ENCODE peak calls at places on chromosomes 6 and 20, in seven cellular contexts. T is left ventricle myocardium inferior; L is brain microvascular endothelial cell; C is SK-N-MC; Y is SK-N-SH; Q is Peyer's patch; K is CD8-positive, alpha-beta memory T cell. H is an unnamed sample.

GRCh38 chr20:63864545-63864977 is 509 bp upstream of the TPD52L2 start:
- DNase-seq in L (no peak), K (no peak), Q (no peak), C (no peak), Y (no peak), T (no peak), H (no peak)

GRCh38 chr6:48036316-48036715 is 74.7 kb downstream of the PTCHD4 start:
- DNase-seq in Q (no peak), L (peak; percentile 2), C (no peak), Y (no peak), T (no peak), K (no peak), H (no peak)

GRCh38 chr20:36482044-36482473 is 59.3 kb upstream of the MYL9 start:
- DNase-seq in L (no peak), K (no peak), Y (no peak), C (no peak), T (peak; percentile 68), Q (no peak), H (no peak)

GRCh38 chr6:39792501-39793450 is 600 bp downstream of the DAAM2 start:
- DNase-seq in L (no peak), Y (peak; percentile 48), C (no peak), K (no peak), T (no peak), Q (no peak), H (no peak)

GRCh38 chr20:41055679-41056078 is 27.1 kb downstream of the TOP1 start:
- DNase-seq in L (no peak), C (no peak), K (no peak), T (no peak), Y (no peak), Q (no peak), H (no peak)

GRCh38 chr20:61927826-61928541 is 137.7 kb downstream of the TAF4 start:
- DNase-seq in C (no peak), L (no peak), Q (no peak), Y (no peak), T (no peak), K (no peak), H (no peak)

GRCh38 chr6:144008501-144009245 is 614 bp upstream of the PLAGL1 start:
- DNase-seq in Y (no peak), K (no peak), C (no peak), Q (no peak), L (no peak), T (no peak), H (peak; percentile 3)

GRCh38 chr20:40046703-40047102 is 642.3 kb downstream of the MAFB start:
- DNase-seq in Y (no peak), L (no peak), K (no peak), T (no peak), C (no peak), Q (no peak), H (no peak)

GRCh38 chr6:66396145-66396544 is 689.1 kb upstream of the EYS start:
- DNase-seq in Q (no peak), Y (no peak), T (no peak), L (no peak), C (no peak), K (no peak), H (no peak)

GRCh38 chr20:62045529-62046277 is 20.0 kb downstream of the TAF4 start:
- DNase-seq in L (no peak), Y (no peak), C (no peak), T (peak; percentile 2), Q (no peak), K (no peak), H (no peak)

GRCh38 chr6:160060221-160060620 is 61.4 kb upstream of the SLC22A1 start:
- DNase-seq in T (no peak), Y (no peak), K (no peak), Q (no peak), L (no peak), C (no peak), H (no peak)

GRCh38 chr6:160057080-160057479 is 64.5 kb upstream of the SLC22A1 start:
- DNase-seq in Q (no peak), T (no peak), C (no peak), L (no peak), Y (no peak), K (no peak), H (no peak)

GRCh38 chr6:160063771-160064413 is 57.7 kb upstream of the SLC22A1 start:
- DNase-seq in K (no peak), Q (no peak), C (no peak), T (no peak), L (no peak), Y (no peak), H (no peak)

GRCh38 chr6:160058603-160059215 is 62.9 kb upstream of the SLC22A1 start:
- DNase-seq in T (no peak), C (no peak), Q (no peak), K (no peak), Y (no peak), L (no peak), H (no peak)

DNA sequence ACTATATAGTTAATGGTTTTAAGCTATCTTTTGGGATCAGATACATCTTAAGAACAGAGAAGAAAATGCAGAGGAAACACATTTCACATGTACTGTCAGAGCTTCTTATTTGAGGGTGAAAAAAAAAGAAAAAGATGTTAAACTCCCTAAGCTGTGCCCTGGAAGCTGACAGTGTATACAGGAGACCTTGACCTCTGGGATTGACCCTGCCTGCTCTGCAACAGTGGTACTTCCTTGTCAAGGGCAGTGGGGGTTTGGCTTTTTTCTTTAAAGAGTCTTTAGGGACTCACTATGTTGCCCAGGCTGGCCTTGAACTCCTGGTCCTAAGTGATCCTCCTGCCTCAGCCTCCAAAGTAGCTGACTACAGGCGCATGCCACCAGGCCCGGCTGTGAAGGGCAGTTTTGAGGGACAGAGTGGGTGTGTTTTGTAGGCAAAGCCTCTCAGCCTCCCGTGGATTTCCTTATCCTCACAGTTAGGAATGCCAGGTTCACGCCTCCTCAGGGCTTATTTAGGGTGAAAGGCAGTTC is 60.6 kb upstream of the SLC22A1 start:
- DNase-seq in Q (no peak), C (no peak), L (no peak), K (no peak), Y (no peak), T (no peak), H (no peak)
- H3K36me3 ChIP-seq in Q (peaks cover 97% of the 10 kb centered on the region), C (peaks cover 68% of the 10 kb centered on the region), L (peaks cover 70% of the 10 kb centered on the region), K (peaks cover 74% of the 10 kb centered on the region), Y (peaks cover 84% of the 10 kb centered on the region), T (peaks cover 97% of the 10 kb centered on the region), H (peaks cover 90% of the 10 kb centered on the region)

GRCh38 chr20:44904377-44904776 is 5.5 kb upstream of the PABPC1L start:
- DNase-seq in Y (no peak), Q (no peak), C (no peak), T (no peak), K (no peak), L (no peak), H (no peak)

GRCh38 chr20:44900231-44900854 is 9.5 kb upstream of the PABPC1L start:
- DNase-seq in C (no peak), Y (no peak), T (no peak), Q (no peak), L (no peak), K (no peak), H (peak; percentile 36)

GRCh38 chr20:44897133-44897532 is 11.6 kb downstream of the YWHAB start:
- DNase-seq in Q (no peak), Y (no peak), K (no peak), C (no peak), T (no peak), L (no peak), H (no peak)

GRCh38 chr20:44896583-44896982 is 11.1 kb downstream of the YWHAB start:
- DNase-seq in L (no peak), K (no peak), C (no peak), Y (no peak), T (no peak), Q (no peak), H (no peak)

GRCh38 chr20:44901972-44902371 is 7.9 kb upstream of the PABPC1L start:
- DNase-seq in K (no peak), T (no peak), Q (no peak), Y (no peak), C (no peak), L (peak; percentile 46), H (no peak)
- H3K36me3 ChIP-seq in K (peaks cover 57% of the 10 kb centered on the region), T (peaks cover 58% of the 10 kb centered on the region), Q (peaks cover 57% of the 10 kb centered on the region), Y (peaks cover 68% of the 10 kb centered on the region), C (peaks cover 65% of the 10 kb centered on the region), L (peaks cover 43% of the 10 kb centered on the region), H (peaks cover 80% of the 10 kb centered on the region)

GRCh38 chr20:58670097-58670496 is 19.0 kb downstream of the STX16 start:
- DNase-seq in T (no peak), C (no peak), Y (no peak), Q (no peak), L (no peak), K (no peak), H (no peak)
- H3K36me3 ChIP-seq in T (peaks cover 71% of the 10 kb centered on the region), C (peaks cover 63% of the 10 kb centered on the region), Y (peaks cover 75% of the 10 kb centered on the region), Q (peaks cover 69% of the 10 kb centered on the region), L (peaks cover 38% of the 10 kb centered on the region), K (peaks cover 46% of the 10 kb centered on the region), H (peaks cover 67% of the 10 kb centered on the region)

GRCh38 chr20:58362970-58363369 is 26.1 kb upstream of the VAPB start:
- DNase-seq in C (no peak), L (no peak), Q (no peak), T (no peak), Y (no peak), K (no peak), H (no peak)

GRCh38 chr20:58366016-58366415 is 23.0 kb upstream of the VAPB start:
- DNase-seq in Q (no peak), L (no peak), T (no peak), C (no peak), Y (no peak), K (no peak), H (no peak)

GRCh38 chr20:58362117-58362516 is 26.9 kb upstream of the VAPB start:
- DNase-seq in K (no peak), Y (no peak), Q (no peak), C (no peak), T (no peak), L (no peak), H (no peak)

GRCh38 chr20:58359441-58359840 is 29.6 kb upstream of the VAPB start:
- DNase-seq in L (no peak), K (no peak), T (no peak), Q (no peak), Y (no peak), C (no peak), H (no peak)

DNA sequence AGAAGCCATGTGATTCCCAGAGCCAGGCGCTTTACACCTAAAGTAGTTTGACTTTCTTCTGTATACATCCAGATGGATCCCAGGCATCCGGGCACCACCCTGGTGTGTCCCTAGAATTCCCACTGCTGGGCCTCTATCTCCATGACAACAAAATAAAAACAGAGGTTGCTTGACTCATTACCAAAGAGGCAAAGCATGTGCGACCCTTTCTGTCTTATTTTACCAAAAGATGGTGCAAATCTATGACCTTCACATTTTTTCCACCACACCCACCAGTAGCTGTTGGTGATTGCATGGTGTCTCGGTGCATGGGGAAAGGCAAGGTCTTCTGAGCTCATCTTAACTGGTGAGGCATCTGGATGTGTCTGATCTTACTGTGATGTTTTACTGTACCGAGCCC is 27.5 kb upstream of the VAPB start:
- DNase-seq in K (no peak), T (no peak), L (peak; percentile 47), Y (no peak), Q (no peak), C (no peak), H (no peak)
- H3K36me3 ChIP-seq in K (peaks cover 12% of the 10 kb centered on the region), T (peaks cover 52% of the 10 kb centered on the region), L (peaks cover 16% of the 10 kb centered on the region), Y (peaks cover 70% of the 10 kb centered on the region), Q (peaks cover 30% of the 10 kb centered on the region), C (peaks cover 4% of the 10 kb centered on the region), H (peaks cover 64% of the 10 kb centered on the region)

H was measured in CD4-positive, CD25-positive, alpha-beta regulatory T cell.